ENCODE peak calls at places on chromosomes 12 and 14, in eight cellular contexts. One of them, this sample, is unnamed. For H3K36me3, the result is how much of the 10 kb centered on the place peaks cover.

GRCh38 chr12:52870361-52871290 is 21.8 kb upstream of the KRT78 start:
- DNase-seq in K562: peak
- DNase-seq in GM23248: peak
- DNase-seq in Panc1: no peak
- DNase-seq in thoracic aorta: no peak
- DNase-seq in tibial artery: no peak
- DNase-seq in stomach: peak
- DNase-seq in endodermal cell: peak
- DNase-seq in this sample: peak

GRCh38 chr12:126218697-126219096 is 1153.5 kb downstream of the AACS start:
- DNase-seq in endodermal cell: no peak
- DNase-seq in GM23248: no peak
- DNase-seq in tibial artery: no peak
- DNase-seq in stomach: no peak
- DNase-seq in thoracic aorta: no peak
- DNase-seq in Panc1: no peak
- DNase-seq in K562: no peak
- DNase-seq in this sample: no peak

GRCh38 chr12:12927211-12928079 is 24.5 kb downstream of the GPRC5D start:
- DNase-seq in Panc1: no peak
- DNase-seq in endodermal cell: no peak
- DNase-seq in thoracic aorta: no peak
- DNase-seq in K562: peak
- DNase-seq in GM23248: no peak
- DNase-seq in stomach: peak
- DNase-seq in tibial artery: no peak
- DNase-seq in this sample: no peak

GRCh38 chr12:27367078-27367477 is 34.4 kb downstream of the BMAL2 start:
- DNase-seq in thoracic aorta: no peak
- DNase-seq in K562: no peak
- DNase-seq in endodermal cell: no peak
- DNase-seq in tibial artery: no peak
- DNase-seq in stomach: no peak
- DNase-seq in Panc1: no peak
- DNase-seq in GM23248: peak
- DNase-seq in this sample: no peak

GRCh38 chr12:65306603-65307501 is 28.4 kb downstream of the MSRB3 start:
- DNase-seq in endodermal cell: peak
- DNase-seq in K562: peak
- DNase-seq in thoracic aorta: no peak
- DNase-seq in stomach: no peak
- DNase-seq in tibial artery: no peak
- DNase-seq in Panc1: peak
- DNase-seq in GM23248: peak
- DNase-seq in this sample: peak

GRCh38 chr14:64504897-64505771 is 564 bp downstream of the ZBTB1 start:
- DNase-seq in K562: peak
- DNase-seq in stomach: peak
- DNase-seq in Panc1: no peak
- DNase-seq in thoracic aorta: peak
- DNase-seq in tibial artery: peak
- DNase-seq in endodermal cell: peak
- DNase-seq in GM23248: peak
- DNase-seq in this sample: peak

GRCh38 chr12:91990525-91990924 is 155.1 kb downstream of the BTG1 start:
- DNase-seq in stomach: no peak
- DNase-seq in tibial artery: no peak
- DNase-seq in thoracic aorta: no peak
- DNase-seq in endodermal cell: no peak
- DNase-seq in K562: no peak
- DNase-seq in Panc1: no peak
- DNase-seq in GM23248: no peak
- DNase-seq in this sample: no peak

GRCh38 chr14:105858676-105859025 is 332.3 kb downstream of the TMEM121 start:
- DNase-seq in thoracic aorta: no peak
- DNase-seq in GM23248: no peak
- DNase-seq in stomach: no peak
- DNase-seq in K562: no peak
- DNase-seq in endodermal cell: peak
- DNase-seq in tibial artery: no peak
- DNase-seq in Panc1: no peak
- DNase-seq in this sample: no peak

GRCh38 chr12:4084631-4085030 is 188.9 kb upstream of the CCND2 start:
- DNase-seq in Panc1: no peak
- DNase-seq in stomach: no peak
- DNase-seq in GM23248: no peak
- DNase-seq in thoracic aorta: no peak
- DNase-seq in tibial artery: no peak
- DNase-seq in K562: no peak
- DNase-seq in endodermal cell: no peak
- DNase-seq in this sample: no peak

GRCh38 chr12:57583008-57583831 is 7.8 kb upstream of the PIP4K2C start:
- DNase-seq in thoracic aorta: peak
- DNase-seq in GM23248: peak
- DNase-seq in K562: peak
- DNase-seq in tibial artery: peak
- DNase-seq in stomach: peak
- DNase-seq in endodermal cell: peak
- DNase-seq in Panc1: peak
- DNase-seq in this sample: peak

GRCh38 chr12:32549675-32550079 is 129.4 kb upstream of the DNM1L start:
- DNase-seq in stomach: no peak
- DNase-seq in endodermal cell: peak
- DNase-seq in Panc1: no peak
- DNase-seq in thoracic aorta: no peak
- DNase-seq in tibial artery: peak
- DNase-seq in K562: no peak
- DNase-seq in GM23248: peak
- DNase-seq in this sample: no peak

GRCh38 chr12:20643822-20644221 is 51.3 kb upstream of the SLCO1C1 start:
- DNase-seq in thoracic aorta: no peak
- DNase-seq in tibial artery: no peak
- DNase-seq in Panc1: no peak
- DNase-seq in GM23248: no peak
- DNase-seq in endodermal cell: no peak
- DNase-seq in K562: no peak
- DNase-seq in stomach: no peak
- DNase-seq in this sample: no peak

DNA sequence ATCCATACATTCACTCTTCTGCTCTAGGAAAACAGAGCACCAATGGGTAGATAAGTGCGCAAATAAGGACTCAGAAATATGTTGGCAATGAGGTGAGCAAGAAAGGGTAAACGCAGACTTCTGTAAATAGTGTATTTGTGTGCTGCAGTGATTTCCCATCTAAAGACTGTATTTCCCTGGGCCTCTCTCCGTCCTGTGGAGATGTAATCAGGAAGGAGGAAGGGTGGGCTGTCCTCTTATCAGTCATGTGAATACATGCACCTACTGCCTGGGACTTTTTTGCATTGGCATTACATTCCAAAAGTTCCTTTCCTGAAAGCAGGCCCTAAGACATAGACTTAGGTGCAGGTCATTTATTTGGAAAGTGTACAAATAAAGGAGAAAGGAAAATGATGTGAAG is 114.5 kb downstream of the OTOGL start:
- DNase-seq in Panc1: no peak
- DNase-seq in K562: no peak
- DNase-seq in stomach: no peak
- DNase-seq in endodermal cell: no peak
- DNase-seq in tibial artery: no peak
- DNase-seq in thoracic aorta: no peak
- DNase-seq in GM23248: no peak
- DNase-seq in this sample: no peak
- H3K36me3 ChIP-seq in Panc1: under half
- H3K36me3 ChIP-seq in K562: under half
- H3K36me3 ChIP-seq in stomach: under half
- H3K36me3 ChIP-seq in endodermal cell: under half
- H3K36me3 ChIP-seq in tibial artery: under half
- H3K36me3 ChIP-seq in thoracic aorta: under half
- H3K36me3 ChIP-seq in GM23248: under half
- H3K36me3 ChIP-seq in this sample: under half

GRCh38 chr12:109770104-109770860 is 56.7 kb downstream of the FAM222A start:
- DNase-seq in stomach: peak
- DNase-seq in GM23248: no peak
- DNase-seq in Panc1: no peak
- DNase-seq in tibial artery: peak
- DNase-seq in endodermal cell: peak
- DNase-seq in K562: no peak
- DNase-seq in thoracic aorta: no peak
- DNase-seq in this sample: no peak
- H3K36me3 ChIP-seq in stomach: under half
- H3K36me3 ChIP-seq in GM23248: under half
- H3K36me3 ChIP-seq in Panc1: under half
- H3K36me3 ChIP-seq in tibial artery: under half
- H3K36me3 ChIP-seq in endodermal cell: under half
- H3K36me3 ChIP-seq in K562: under half
- H3K36me3 ChIP-seq in thoracic aorta: under half
- H3K36me3 ChIP-seq in this sample: under half

GRCh38 chr14:73719791-73720190 is 5.6 kb upstream of the PNMA1 start:
- DNase-seq in GM23248: no peak
- DNase-seq in tibial artery: no peak
- DNase-seq in K562: no peak
- DNase-seq in thoracic aorta: no peak
- DNase-seq in endodermal cell: no peak
- DNase-seq in stomach: no peak
- DNase-seq in Panc1: no peak
- DNase-seq in this sample: no peak

GRCh38 chr14:73718742-73719251 is 4.6 kb upstream of the PNMA1 start:
- DNase-seq in thoracic aorta: no peak
- DNase-seq in tibial artery: no peak
- DNase-seq in stomach: no peak
- DNase-seq in K562: no peak
- DNase-seq in GM23248: no peak
- DNase-seq in Panc1: no peak
- DNase-seq in endodermal cell: peak
- DNase-seq in this sample: no peak

GRCh38 chr14:73717998-73718741 is 4.0 kb upstream of the PNMA1 start:
- DNase-seq in K562: no peak
- DNase-seq in GM23248: no peak
- DNase-seq in endodermal cell: peak
- DNase-seq in tibial artery: no peak
- DNase-seq in Panc1: no peak
- DNase-seq in stomach: no peak
- DNase-seq in thoracic aorta: no peak
- DNase-seq in this sample: no peak

GRCh38 chr14:73720636-73721035 is 6.5 kb upstream of the PNMA1 start:
- DNase-seq in tibial artery: no peak
- DNase-seq in Panc1: no peak
- DNase-seq in thoracic aorta: no peak
- DNase-seq in stomach: no peak
- DNase-seq in K562: no peak
- DNase-seq in endodermal cell: no peak
- DNase-seq in GM23248: no peak
- DNase-seq in this sample: no peak

GRCh38 chr14:73719361-73719760 is 5.2 kb upstream of the PNMA1 start:
- DNase-seq in K562: no peak
- DNase-seq in Panc1: no peak
- DNase-seq in stomach: no peak
- DNase-seq in endodermal cell: no peak
- DNase-seq in GM23248: no peak
- DNase-seq in thoracic aorta: no peak
- DNase-seq in tibial artery: no peak
- DNase-seq in this sample: no peak
- H3K36me3 ChIP-seq in K562: half or more
- H3K36me3 ChIP-seq in Panc1: under half
- H3K36me3 ChIP-seq in stomach: half or more
- H3K36me3 ChIP-seq in endodermal cell: half or more
- H3K36me3 ChIP-seq in GM23248: under half
- H3K36me3 ChIP-seq in thoracic aorta: half or more
- H3K36me3 ChIP-seq in tibial artery: under half
- H3K36me3 ChIP-seq in this sample: half or more

GRCh38 chr14:68885226-68886108 is 92.6 kb upstream of the ZFP36L1 start:
- DNase-seq in endodermal cell: no peak
- DNase-seq in tibial artery: no peak
- DNase-seq in GM23248: no peak
- DNase-seq in thoracic aorta: no peak
- DNase-seq in stomach: no peak
- DNase-seq in Panc1: no peak
- DNase-seq in K562: no peak
- DNase-seq in this sample: no peak

GRCh38 chr14:68882235-68882634 is 89.4 kb upstream of the ZFP36L1 start:
- DNase-seq in stomach: no peak
- DNase-seq in thoracic aorta: no peak
- DNase-seq in GM23248: no peak
- DNase-seq in tibial artery: no peak
- DNase-seq in K562: no peak
- DNase-seq in Panc1: no peak
- DNase-seq in endodermal cell: no peak
- DNase-seq in this sample: no peak

GRCh38 chr14:68881396-68881795 is 88.5 kb upstream of the ZFP36L1 start:
- DNase-seq in GM23248: no peak
- DNase-seq in thoracic aorta: no peak
- DNase-seq in stomach: no peak
- DNase-seq in Panc1: no peak
- DNase-seq in endodermal cell: no peak
- DNase-seq in tibial artery: no peak
- DNase-seq in K562: no peak
- DNase-seq in this sample: no peak

GRCh38 chr14:68886109-68886434 is 93.0 kb downstream of the ACTN1 start:
- DNase-seq in Panc1: no peak
- DNase-seq in stomach: no peak
- DNase-seq in endodermal cell: no peak
- DNase-seq in thoracic aorta: no peak
- DNase-seq in GM23248: no peak
- DNase-seq in K562: no peak
- DNase-seq in tibial artery: no peak
- DNase-seq in this sample: no peak

DNA sequence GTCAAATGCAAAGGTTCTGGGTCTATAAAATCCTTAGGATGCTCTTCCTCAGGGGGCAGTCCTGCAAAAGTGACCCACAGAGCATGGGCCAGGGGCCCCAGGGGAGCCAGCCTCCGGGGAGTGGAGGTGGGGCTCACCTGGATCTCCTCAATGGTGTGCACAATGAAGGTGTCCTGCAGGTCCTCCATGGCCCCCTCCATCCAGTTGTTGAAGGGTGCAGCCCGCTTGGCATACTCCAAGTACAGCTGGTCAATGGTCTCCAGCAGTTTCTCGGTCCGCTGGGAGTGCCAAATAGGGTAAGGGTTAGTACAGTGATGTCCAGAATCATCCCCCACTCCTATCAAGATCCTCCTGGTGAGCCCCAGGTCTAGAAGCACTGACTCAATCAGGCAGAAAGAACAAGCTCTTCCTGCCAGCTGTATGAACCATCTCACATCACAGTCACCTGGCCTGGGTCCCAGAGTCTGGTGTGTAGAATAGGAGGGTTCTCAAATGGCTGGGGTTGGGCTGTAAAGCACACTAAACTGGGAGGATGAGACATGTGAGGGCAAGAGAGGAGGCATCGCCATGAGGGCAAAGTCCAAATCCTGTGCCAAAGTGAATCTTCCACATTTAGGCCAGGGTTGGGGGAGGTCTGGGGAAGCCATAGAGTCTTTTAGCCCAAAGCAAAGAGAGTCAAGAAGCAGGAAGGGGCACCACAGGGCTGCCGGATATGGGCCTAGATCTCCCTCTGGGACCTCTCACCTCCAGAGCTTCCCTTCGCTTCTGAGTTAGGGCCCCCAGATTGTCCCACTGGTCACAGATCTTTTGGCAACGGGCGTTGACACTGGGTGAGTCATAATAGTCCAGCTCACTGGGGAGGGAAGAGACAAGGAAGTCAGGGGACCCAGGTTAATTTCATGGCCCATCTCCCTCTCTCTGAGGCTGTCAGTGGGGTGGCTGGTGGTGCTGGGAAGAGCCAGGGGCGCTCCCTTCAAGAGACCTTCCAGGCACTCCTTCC is 91.5 kb upstream of the ZFP36L1 start:
- DNase-seq in K562: no peak
- DNase-seq in thoracic aorta: peak
- DNase-seq in stomach: no peak
- DNase-seq in endodermal cell: no peak
- DNase-seq in tibial artery: peak
- DNase-seq in GM23248: peak
- DNase-seq in Panc1: peak
- DNase-seq in this sample: no peak
- H3K36me3 ChIP-seq in K562: half or more
- H3K36me3 ChIP-seq in thoracic aorta: half or more
- H3K36me3 ChIP-seq in stomach: half or more
- H3K36me3 ChIP-seq in endodermal cell: half or more
- H3K36me3 ChIP-seq in tibial artery: half or more
- H3K36me3 ChIP-seq in GM23248: half or more
- H3K36me3 ChIP-seq in Panc1: under half
- H3K36me3 ChIP-seq in this sample: half or more

This sample was measured in HAP-1.